ENCODE peak calls at places on chromosomes 11 and 22, in six cellular contexts. P, C, H, G, W and X are unnamed samples.

GRCh38 chr11:1514349-1515061 is 27.9 kb upstream of the MOB2 start:
- DNase-seq in C (no peak), W (no peak), H (no peak), G (peak; percentile 42), P (no peak), X (no peak)

GRCh38 chr22:44179196-44179988 is 1.3 kb upstream of the PARVG start:
- DNase-seq in P (no peak), G (no peak), H (no peak), W (no peak), C (no peak), X (no peak)

GRCh38 chr11:42967653-42968052 is 344.1 kb upstream of the API5 start:
- DNase-seq in H (no peak), W (no peak), G (no peak), C (no peak), P (no peak), X (no peak)

GRCh38 chr11:77107950-77108349 is 5.3 kb downstream of the OMP start:
- DNase-seq in G (peak; percentile 92), H (no peak), W (peak; percentile 83), C (peak; percentile 52), P (peak; percentile 93), X (peak; percentile 71)

GRCh38 chr22:39476664-39477063 is 19.9 kb downstream of the MGAT3 start:
- DNase-seq in W (no peak), C (no peak), P (no peak), H (no peak), G (no peak), X (no peak)

GRCh38 chr11:14623036-14623435 is 20.6 kb upstream of the PDE3B start:
- DNase-seq in C (no peak), W (no peak), G (no peak), P (no peak), H (no peak), X (no peak)

GRCh38 chr22:48870436-48870835 is 957.2 kb downstream of the BRD1 start:
- DNase-seq in G (no peak), P (no peak), W (no peak), H (no peak), C (no peak), X (no peak)

GRCh38 chr11:114084414-114084813 is 24.9 kb downstream of the ZBTB16 start:
- DNase-seq in C (no peak), H (no peak), W (no peak), G (no peak), P (no peak), X (no peak)

GRCh38 chr11:12968836-12969235 is 40.3 kb upstream of the RASSF10 start:
- DNase-seq in P (no peak), H (no peak), G (no peak), W (no peak), C (no peak), X (no peak)

GRCh38 chr22:37412445-37413250 is 14.6 kb downstream of the ELFN2 start:
- DNase-seq in C (no peak), H (no peak), P (no peak), G (no peak), W (no peak), X (no peak)

GRCh38 chr22:36052505-36052941 is 23.9 kb upstream of the RBFOX2 start:
- DNase-seq in P (peak; percentile 15), W (peak; percentile 63), G (peak; percentile 67), C (no peak), H (no peak), X (no peak)

GRCh38 chr11:65279713-65280459 is 18.1 kb downstream of the POLA2 start:
- DNase-seq in H (no peak), W (peak; percentile 97), G (peak; percentile 98), P (peak; percentile 92), C (peak; percentile 86), X (no peak)

GRCh38 chr11:61041755-61042518 is 60.4 kb upstream of the CD5 start:
- DNase-seq in H (peak; percentile 51), P (peak; percentile 34), W (peak; percentile 20), C (no peak), G (no peak), X (peak; percentile 54)